ENCODE peak calls at places on chromosome 13, in seven cellular contexts. K is HepG2, O is SK-N-SH, T is IMR-90, D is H1, J is GM12878, E is K562. Y is an unnamed sample.

GRCh38 chr13:36718146-36718545 is 44.3 kb downstream of the SERTM1 start:
- DNase-seq in K (no peak), O (no peak), T (peak; percentile 3), D (no peak), J (no peak), E (no peak), Y (no peak)

GRCh38 chr13:41463823-41464602 is 6.7 kb downstream of the RGCC start:
- DNase-seq in K (no peak), O (no peak), T (no peak), D (no peak), J (peak; percentile 59), E (peak; percentile 85), Y (no peak)

GRCh38 chr13:103328899-103329298 is 262.7 kb upstream of the SLC10A2 start:
- DNase-seq in K (no peak), O (no peak), T (no peak), D (no peak), J (no peak), E (no peak), Y (no peak)

GRCh38 chr13:21365574-21365973 is 93.5 kb downstream of the ZDHHC20 start:
- DNase-seq in K (no peak), O (no peak), T (no peak), D (no peak), J (no peak), E (no peak), Y (no peak)

GRCh38 chr13:105139048-105139379 is 1396.4 kb downstream of the EFNB2 start:
- DNase-seq in K (no peak), O (no peak), T (no peak), D (no peak), J (no peak), E (no peak), Y (no peak)

GRCh38 chr13:68304287-68304893 is 1074.3 kb upstream of the PCDH9 start:
- DNase-seq in K (peak; percentile 43), O (peak; percentile 36), T (no peak), D (no peak), J (no peak), E (peak; percentile 3), Y (peak; percentile 44)

GRCh38 chr13:113625965-113626661 is 31.9 kb downstream of the ATP4B start:
- DNase-seq in K (no peak), O (no peak), T (peak; percentile 50), D (no peak), J (no peak), E (no peak), Y (no peak)

GRCh38 chr13:110915874-110916670 is 1.2 kb upstream of the ANKRD10 start:
- DNase-seq in K (peak; percentile 49), O (no peak), T (peak; percentile 64), D (no peak), J (no peak), E (no peak), Y (no peak)

GRCh38 chr13:35764359-35765015 is 288.0 kb upstream of the MAB21L1 start:
- DNase-seq in K (no peak), O (no peak), T (no peak), D (no peak), J (no peak), E (no peak), Y (no peak)

GRCh38 chr13:94427313-94427712 is 52.2 kb downstream of the DCT start:
- DNase-seq in K (no peak), O (peak; percentile 40), T (no peak), D (no peak), J (no peak), E (no peak), Y (no peak)

GRCh38 chr13:31725841-31726240 is 13.5 kb upstream of the RXFP2 start:
- DNase-seq in K (no peak), O (no peak), T (no peak), D (no peak), J (no peak), E (no peak), Y (no peak)

GRCh38 chr13:42246541-42246940 is 25.4 kb upstream of the AKAP11 start:
- DNase-seq in K (no peak), O (no peak), T (no peak), D (no peak), J (no peak), E (peak; percentile 13), Y (no peak)

GRCh38 chr13:110560606-110561334 is 752 bp downstream of the RAB20 start:
- DNase-seq in K (peak; percentile 49), O (peak; percentile 71), T (no peak), D (no peak), J (no peak), E (peak; percentile 35), Y (no peak)

GRCh38 chr13:112481458-112481857 is 105.3 kb downstream of the SPACA7 start:
- DNase-seq in K (no peak), O (no peak), T (no peak), D (no peak), J (no peak), E (no peak), Y (no peak)

GRCh38 chr13:85230754-85231153 is 568.5 kb downstream of the SLITRK6 start:
- DNase-seq in K (no peak), O (no peak), T (peak; percentile 72), D (no peak), J (no peak), E (no peak), Y (no peak)

GRCh38 chr13:44212633-44213387 is 160.8 kb upstream of the SERP2 start:
- DNase-seq in K (no peak), O (no peak), T (peak; percentile 77), D (no peak), J (no peak), E (no peak), Y (no peak)

GRCh38 chr13:34025746-34026145 is 207.8 kb downstream of the RFC3 start:
- DNase-seq in K (no peak), O (no peak), T (peak; percentile 8), D (no peak), J (no peak), E (no peak), Y (no peak)

GRCh38 chr13:41562083-41562482 is 104.7 kb downstream of the RGCC start:
- DNase-seq in K (no peak), O (no peak), T (peak; percentile 92), D (no peak), J (no peak), E (no peak), Y (no peak)

GRCh38 chr13:99289674-99290337 is 17.4 kb downstream of the GPR183 start:
- DNase-seq in K (no peak), O (no peak), T (no peak), D (no peak), J (no peak), E (no peak), Y (no peak)

GRCh38 chr13:99288069-99288468 is 19.1 kb downstream of the GPR183 start:
- DNase-seq in K (no peak), O (no peak), T (no peak), D (no peak), J (peak; percentile 93), E (no peak), Y (no peak)

GRCh38 chr13:99287544-99287943 is 19.7 kb downstream of the GPR183 start:
- DNase-seq in K (no peak), O (no peak), T (no peak), D (no peak), J (no peak), E (no peak), Y (no peak)

GRCh38 chr13:99290890-99291289 is 16.3 kb downstream of the GPR183 start:
- DNase-seq in K (no peak), O (no peak), T (no peak), D (no peak), J (no peak), E (no peak), Y (no peak)

GRCh38 chr13:99289265-99289664 is 17.9 kb downstream of the GPR183 start:
- DNase-seq in K (no peak), O (no peak), T (no peak), D (no peak), J (no peak), E (no peak), Y (no peak)
- H3K4me3 ChIP-seq in K (no peak overlapping the region), O (no peak overlapping the region), T (no peak overlapping the region), D (no peak overlapping the region), J (peak overlapping the region; percentile 10), E (no peak overlapping the region), Y (no peak overlapping the region)

GRCh38 chr13:23928985-23929384 is 31.7 kb upstream of the C1QTNF9B start:
- DNase-seq in K (no peak), O (peak; percentile 9), T (peak; percentile 90), D (no peak), J (no peak), E (no peak), Y (peak; percentile 15)
- TF ChIP-seq RFX5 in K (no peak), O (no peak), T (no peak), D (no peak), J (no peak), E (no peak), Y (no peak)

GRCh38 chr13:96091164-96091931 is 1.4 kb downstream of the HS6ST3 start:
- DNase-seq in K (no peak), O (peak; percentile 46), T (no peak), D (no peak), J (no peak), E (no peak), Y (no peak)

GRCh38 chr13:96089749-96090239 is at the start of gene HS6ST3:
- DNase-seq in K (no peak), O (peak; percentile 79), T (no peak), D (peak; percentile 38), J (no peak), E (peak; percentile 14), Y (peak; percentile 16)

GRCh38 chr13:96090240-96091101 is 564 bp downstream of the HS6ST3 start:
- DNase-seq in K (no peak), O (peak; percentile 81), T (no peak), D (no peak), J (no peak), E (no peak), Y (no peak)

GRCh38 chr13:96093296-96094006 is 3.5 kb downstream of the HS6ST3 start:
- DNase-seq in K (no peak), O (no peak), T (no peak), D (no peak), J (no peak), E (no peak), Y (no peak)

DNA sequence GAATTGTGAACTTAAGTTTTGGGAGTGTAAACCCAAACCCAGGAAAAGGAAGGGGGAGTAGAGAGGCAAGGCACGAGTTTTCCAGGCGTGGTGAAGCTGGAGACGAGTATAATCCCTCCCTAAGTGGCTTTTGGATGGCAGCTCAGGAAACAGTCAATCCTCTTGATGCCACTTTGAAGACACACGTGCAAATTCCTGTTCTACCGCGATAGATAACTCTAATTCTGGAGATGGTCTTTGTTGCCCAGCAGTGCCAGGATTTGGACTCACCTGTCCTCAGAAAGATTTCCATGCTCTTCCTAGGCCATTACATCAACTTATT is 2.0 kb downstream of the HS6ST3 start:
- DNase-seq in K (no peak), O (no peak), T (no peak), D (no peak), J (no peak), E (no peak), Y (no peak)
- H3K4me3 ChIP-seq in K (no peak overlapping the region), O (no peak overlapping the region), T (no peak overlapping the region), D (peak overlapping the region; percentile 58), J (no peak overlapping the region), E (no peak overlapping the region), Y (no peak overlapping the region)

DNA sequence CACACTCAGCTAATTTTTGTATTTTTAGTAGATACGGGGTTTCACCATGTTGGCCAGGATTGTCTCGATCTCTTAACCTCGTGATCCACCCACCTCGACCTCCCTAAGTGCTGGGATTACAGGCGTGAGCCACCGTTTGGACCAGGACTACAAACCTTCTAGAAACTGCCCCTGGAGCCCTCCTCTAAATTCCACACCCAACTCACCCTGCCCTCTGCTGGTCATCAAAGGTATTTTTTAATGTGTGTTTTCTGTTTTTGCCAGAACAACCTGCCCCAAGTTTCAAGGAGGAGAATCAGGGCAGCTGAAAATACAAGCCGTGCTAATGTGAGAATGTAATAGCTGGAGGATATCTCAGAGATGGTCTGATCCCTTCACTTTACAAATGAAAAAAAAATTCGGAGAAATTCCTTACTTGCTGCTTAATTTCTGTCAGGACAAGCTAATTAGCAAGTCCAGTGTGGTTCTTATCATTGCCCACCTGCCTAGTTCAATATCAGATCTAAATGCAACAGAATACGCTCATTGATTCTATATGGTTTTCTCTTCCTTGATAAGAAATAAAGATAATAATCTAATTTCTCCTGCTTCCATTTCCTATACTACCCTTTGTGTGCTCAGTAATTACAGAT is 4.1 kb downstream of the ATP8A2 start:
- DNase-seq in K (peak; percentile 42), O (peak; percentile 76), T (peak; percentile 31), D (no peak), J (no peak), E (peak; percentile 59), Y (peak; percentile 25)
- TF ChIP-seq RFX5 in K (no peak), O (no peak), T (no peak), D (no peak), J (no peak), E (no peak), Y (no peak)

Y was measured in A549.